ENCODE peak calls at places on chromosomes 16 and 17, in ten cellular contexts. M, A, G, P, J, B, H, R, O and L are unnamed samples.

GRCh38 chr16:9007177-9007794 is 43.6 kb upstream of the USP7 start:
- DNase-seq in M (no peak), J (no peak), O (no peak), A (no peak), R (no peak), H (no peak), G (no peak), P (peak), B (no peak), L (no peak)

GRCh38 chr17:66348605-66349165 is 46.3 kb downstream of the PRKCA start:
- DNase-seq in M (no peak), P (peak), R (peak), A (peak), J (no peak), H (no peak), G (peak), O (no peak), B (no peak), L (peak)

GRCh38 chr17:75326587-75326955 is 37.3 kb upstream of the SLC25A19 start:
- DNase-seq in R (no peak), G (no peak), M (no peak), O (no peak), B (no peak), A (no peak), P (no peak), H (no peak), J (no peak), L (no peak)

GRCh38 chr17:30378191-30378796 is 433 bp upstream of the CPD start:
- DNase-seq in R (no peak), J (no peak), O (peak), P (no peak), A (no peak), H (peak), B (peak), M (no peak), G (peak), L (no peak)

GRCh38 chr17:74742153-74742515 is 5.1 kb downstream of the RAB37 start:
- DNase-seq in G (peak), O (no peak), B (peak), M (no peak), A (no peak), H (no peak), J (no peak), R (no peak), P (no peak), L (no peak)

GRCh38 chr17:4931974-4932373 is at the start of gene GP1BA:
- DNase-seq in A (no peak), P (no peak), R (no peak), H (no peak), J (no peak), B (no peak), O (no peak), M (no peak), G (no peak), L (no peak)

GRCh38 chr16:54748611-54749190 is 182.0 kb upstream of the IRX5 start:
- DNase-seq in H (no peak), B (no peak), P (no peak), O (no peak), R (no peak), G (no peak), A (no peak), M (no peak), J (no peak), L (no peak)

GRCh38 chr17:77098884-77099545 is 41.8 kb upstream of the SEC14L1 start:
- DNase-seq in R (no peak), M (peak), G (no peak), P (peak), O (no peak), B (no peak), J (peak), H (no peak), A (peak), L (no peak)

GRCh38 chr17:58344047-58344790 is 7.8 kb downstream of the SUPT4H1 start:
- DNase-seq in A (no peak), G (peak), O (peak), J (no peak), R (no peak), B (no peak), P (no peak), M (no peak), H (no peak), L (no peak)

GRCh38 chr17:70767102-70767701 is 597.9 kb downstream of the KCNJ2 start:
- DNase-seq in J (peak), M (no peak), B (no peak), R (peak), H (no peak), G (no peak), A (peak), O (no peak), P (peak), L (peak)

GRCh38 chr16:2468725-2469398 is 2.2 kb upstream of the NTN3 start:
- DNase-seq in M (peak), O (no peak), A (no peak), J (peak), G (no peak), P (no peak), R (peak), H (no peak), B (peak), L (no peak)

GRCh38 chr17:58369214-58370031 is 17.4 kb upstream of the SUPT4H1 start:
- DNase-seq in H (no peak), M (no peak), B (no peak), P (no peak), J (no peak), O (no peak), A (no peak), G (no peak), R (no peak), L (no peak)

GRCh38 chr16:397135-397661 is at the start of gene NME4:
- DNase-seq in O (no peak), M (no peak), B (no peak), A (no peak), J (no peak), G (peak), H (no peak), P (peak), R (peak), L (no peak)

GRCh38 chr17:9170336-9170735 is 149.0 kb downstream of the NTN1 start:
- DNase-seq in R (no peak), P (no peak), O (no peak), G (no peak), M (no peak), A (no peak), H (no peak), J (no peak), B (no peak), L (no peak)

GRCh38 chr16:8550728-8551387 is 39.5 kb downstream of the TMEM114 start:
- DNase-seq in G (no peak), J (no peak), R (no peak), H (no peak), P (no peak), A (no peak), O (no peak), M (no peak), B (no peak), L (no peak)

GRCh38 chr17:69254187-69254586 is 25.6 kb upstream of the ABCA10 start:
- DNase-seq in J (no peak), R (no peak), H (no peak), G (no peak), P (peak), A (peak), O (no peak), M (no peak), B (no peak), L (no peak)

GRCh38 chr17:35259001-35259400 is 16.1 kb downstream of the SLFN5 start:
- DNase-seq in H (no peak), J (no peak), O (no peak), M (no peak), R (no peak), B (no peak), G (no peak), A (no peak), P (no peak), L (no peak)

GRCh38 chr16:81901483-81901882 is 109.8 kb downstream of the SDR42E1 start:
- DNase-seq in H (no peak), J (no peak), A (peak), P (peak), B (no peak), R (no peak), G (no peak), O (no peak), M (no peak), L (no peak)

GRCh38 chr16:59698341-59698979 is 964.3 kb upstream of the GOT2 start:
- DNase-seq in O (no peak), J (no peak), M (no peak), A (no peak), R (no peak), G (no peak), B (no peak), P (peak), H (no peak), L (no peak)

GRCh38 chr16:20904507-20905079 is 4.0 kb downstream of the LYRM1 start:
- DNase-seq in H (no peak), B (peak), R (no peak), J (peak), M (no peak), O (no peak), G (peak), P (peak), A (no peak), L (no peak)

GRCh38 chr16:106623-107324 is 28.7 kb downstream of the MPG start:
- DNase-seq in J (peak), G (peak), A (peak), R (peak), O (peak), P (peak), H (peak), B (peak), M (peak), L (no peak)

GRCh38 chr16:54538241-54538640 is 251.7 kb upstream of the IRX3 start:
- DNase-seq in B (no peak), G (no peak), M (no peak), H (no peak), O (no peak), A (no peak), P (peak), J (no peak), R (no peak), L (no peak)

GRCh38 chr17:19273731-19274130 is 36.6 kb downstream of the EPN2 start:
- DNase-seq in P (no peak), R (no peak), H (no peak), J (no peak), A (no peak), M (no peak), O (no peak), G (no peak), B (no peak), L (no peak)

GRCh38 chr16:4021070-4021779 is 95.0 kb downstream of the ADCY9 start:
- DNase-seq in A (no peak), O (no peak), B (no peak), P (no peak), J (peak), H (no peak), M (no peak), G (no peak), R (no peak), L (no peak)